ENCODE peak calls at places on chromosomes 4 and X, in six cellular contexts. B, E, J, C, P and D are unnamed samples.

GRCh38 chr4:99574530-99575314 is at the start of gene MTTP:
- DNase-seq in C (no peak), P (no peak), J (no peak), E (no peak), B (no peak), D (no peak)

GRCh38 chr4:8771258-8771590 is 100.4 kb downstream of the HMX1 start:
- DNase-seq in B (no peak), C (no peak), J (no peak), E (no peak), P (no peak), D (no peak)

GRCh38 chr4:59341506-59341905 is 1858.6 kb upstream of the ADGRL3 start:
- DNase-seq in E (no peak), C (no peak), B (no peak), J (no peak), P (no peak), D (no peak)

GRCh38 chr4:24730256-24731001 is 64.9 kb upstream of the SOD3 start:
- DNase-seq in B (peak), C (no peak), P (no peak), J (no peak), E (no peak), D (peak)

GRCh38 chr4:147009875-147010274 is 64.2 kb upstream of the TTC29 start:
- DNase-seq in E (no peak), C (no peak), B (no peak), P (no peak), J (no peak), D (no peak)

GRCh38 chr4:181835348-181835747 is 407.9 kb upstream of the TENM3 start:
- DNase-seq in B (no peak), C (no peak), E (no peak), J (no peak), P (no peak), D (no peak)

GRCh38 chr4:156686120-156686519 is 285.5 kb downstream of the PDGFC start:
- DNase-seq in C (no peak), P (no peak), E (no peak), B (no peak), J (no peak), D (no peak)

GRCh38 chr4:169658196-169658595 is 37.8 kb downstream of the CLCN3 start:
- DNase-seq in B (no peak), C (no peak), P (no peak), E (no peak), J (no peak), D (no peak)

GRCh38 chr4:152265149-152265621 is 270.7 kb downstream of the FBXW7 start:
- DNase-seq in P (no peak), J (peak), B (no peak), E (no peak), C (peak), D (no peak)

GRCh38 chrX:119753639-119754257 is 4.6 kb upstream of the SOWAHD start:
- DNase-seq in B (peak), J (no peak), P (no peak), E (peak), C (no peak), D (no peak)

GRCh38 chr4:70183168-70183939 is 12.2 kb upstream of the ODAM start:
- DNase-seq in J (peak), B (peak), P (no peak), C (peak), E (peak), D (no peak)

GRCh38 chr4:94127707-94128328 is 79.8 kb upstream of the SMARCAD1 start:
- DNase-seq in C (no peak), J (peak), E (peak), B (no peak), P (no peak), D (no peak)

GRCh38 chrX:49930046-49930445 is 7.7 kb downstream of the CLCN5 start:
- DNase-seq in J (no peak), E (no peak), B (no peak), C (no peak), P (no peak), D (no peak)

GRCh38 chr4:78710536-78710935 is 65.6 kb upstream of the BMP2K start:
- DNase-seq in P (no peak), J (no peak), E (no peak), B (no peak), C (no peak), D (no peak)

GRCh38 chr4:15339732-15340131 is 88.1 kb upstream of the C1QTNF7 start:
- DNase-seq in B (no peak), J (no peak), E (no peak), C (no peak), P (no peak), D (no peak)

GRCh38 chrX:118839334-118839958 is 15.8 kb downstream of the ZCCHC12 start:
- DNase-seq in P (peak), J (peak), B (peak), E (peak), C (peak), D (peak)

GRCh38 chrX:140337263-140337662 is 167.6 kb downstream of the SOX3 start:
- DNase-seq in J (no peak), C (no peak), P (no peak), B (no peak), E (no peak), D (no peak)

GRCh38 chrX:71181558-71181909 is 36.9 kb downstream of the NLGN3 start:
- DNase-seq in C (no peak), E (no peak), J (no peak), P (peak), B (peak), D (no peak)

GRCh38 chr4:185608223-185608622 is 72.9 kb upstream of the PDLIM3 start:
- DNase-seq in E (no peak), B (no peak), J (no peak), C (no peak), P (no peak), D (no peak)

GRCh38 chrX:52576946-52577345 is 60.1 kb upstream of the XAGE1B start:
- DNase-seq in C (no peak), J (no peak), P (no peak), E (no peak), B (peak), D (no peak)

GRCh38 chrX:100635989-100636320 is 651 bp downstream of the TSPAN6 start:
- DNase-seq in C (no peak), P (no peak), B (no peak), J (no peak), E (no peak), D (no peak)

GRCh38 chr4:173243321-173243720 is 74.7 kb downstream of the GALNT7 start:
- DNase-seq in J (peak), E (no peak), C (no peak), P (no peak), B (no peak), D (no peak)

GRCh38 chrX:13502590-13502989 is 66.8 kb upstream of the EGFL6 start:
- DNase-seq in E (no peak), J (no peak), P (no peak), B (no peak), C (no peak), D (no peak)

GRCh38 chr4:153223935-153224334 is 19.7 kb downstream of the TRIM2 start:
- DNase-seq in B (no peak), P (no peak), E (no peak), J (no peak), C (no peak), D (no peak)

GRCh38 chr4:116838609-116839008 is 246.8 kb downstream of the TRAM1L1 start:
- DNase-seq in B (no peak), J (no peak), E (no peak), P (no peak), C (no peak), D (no peak)

GRCh38 chr4:1365271-1366178 is 18.5 kb downstream of the UVSSA start:
- DNase-seq in E (no peak), C (peak), J (no peak), B (peak), P (peak), D (no peak)

GRCh38 chr4:139589619-139590018 is 33.6 kb upstream of the SETD7 start:
- DNase-seq in J (no peak), C (no peak), E (no peak), B (no peak), P (no peak), D (peak)

GRCh38 chr4:87718221-87718620 is 68.1 kb downstream of the DMP1 start:
- DNase-seq in J (no peak), C (no peak), B (no peak), E (no peak), P (no peak), D (peak)

GRCh38 chrX:128458888-128459287 is 406.7 kb upstream of the ACTRT1 start:
- DNase-seq in P (no peak), B (no peak), J (no peak), C (no peak), E (no peak), D (no peak)

DNA sequence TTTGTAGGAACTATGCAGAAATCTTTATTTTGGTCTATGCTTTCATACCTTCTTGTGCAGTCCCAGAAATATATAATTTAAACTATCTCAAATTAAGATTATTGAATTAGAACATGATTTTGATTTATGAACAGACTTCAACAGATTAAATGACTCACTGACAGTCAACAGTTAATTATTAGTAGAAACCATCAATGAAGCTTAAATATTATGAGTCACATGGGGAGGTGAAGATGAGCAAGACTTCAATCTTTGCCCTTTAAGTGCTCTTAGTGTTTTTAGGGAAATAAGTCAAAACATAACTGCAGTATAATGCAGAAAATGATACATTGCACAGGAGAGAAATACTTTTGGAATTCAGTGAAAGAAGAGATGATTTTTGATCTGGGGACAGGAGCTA is 81.5 kb upstream of the BMP3 start:
- DNase-seq in E (no peak), P (no peak), J (no peak), B (no peak), C (no peak), D (no peak)
- TF ChIP-seq POLR2A in E (no peak), P (no peak), J (no peak), B (no peak), C (no peak), D (no peak)

DNA sequence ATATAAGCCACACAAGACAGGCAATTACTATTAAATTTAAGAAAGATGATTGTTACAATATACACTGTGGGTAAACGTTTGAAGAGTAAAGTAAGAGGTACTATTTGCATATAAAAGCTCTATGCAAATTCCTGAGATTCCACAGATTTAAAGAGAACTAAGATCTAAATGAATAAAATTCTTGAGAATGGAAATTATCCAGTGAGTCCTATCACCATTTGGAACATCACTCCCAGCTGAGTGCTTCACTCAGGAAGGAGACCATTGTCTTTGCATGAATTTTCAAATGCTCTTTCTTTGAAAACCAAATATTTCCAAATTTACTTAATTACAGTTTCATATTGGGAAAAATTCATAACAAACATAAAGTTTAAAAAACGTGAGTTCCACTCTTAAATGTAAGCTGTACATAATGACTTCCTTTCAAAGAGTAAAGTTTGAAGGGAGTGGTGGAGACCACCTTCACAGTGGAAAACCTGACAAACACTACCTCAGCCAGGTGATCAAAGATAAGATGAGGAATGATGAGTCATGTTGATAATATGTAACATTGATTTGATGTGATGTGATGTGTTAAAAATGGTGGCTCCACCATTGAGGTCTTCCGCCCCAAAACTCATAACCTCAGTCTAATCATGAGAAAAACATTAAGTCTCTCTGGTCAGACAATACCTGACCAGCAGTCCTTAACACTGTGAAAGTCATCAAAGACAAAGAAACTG is 159.9 kb downstream of the BANK1 start:
- DNase-seq in B (no peak), P (no peak), E (no peak), J (no peak), C (no peak), D (no peak)
- H3K27ac ChIP-seq in B (no peak), P (no peak), E (no peak), J (no peak), C (no peak), D (no peak)

GRCh38 chr4:7397206-7398103 is 37.3 kb downstream of the PSAPL1 start:
- DNase-seq in E (no peak), J (no peak), P (no peak), B (no peak), C (no peak), D (no peak)

GRCh38 chr4:7396186-7396585 is 38.5 kb downstream of the PSAPL1 start:
- DNase-seq in E (no peak), P (no peak), B (no peak), J (no peak), C (no peak), D (no peak)

GRCh38 chr4:7399433-7400234 is 35.1 kb downstream of the PSAPL1 start:
- DNase-seq in C (peak), J (no peak), P (no peak), E (no peak), B (no peak), D (no peak)

GRCh38 chr4:7398788-7399432 is 35.8 kb downstream of the PSAPL1 start:
- DNase-seq in E (no peak), J (no peak), B (no peak), P (no peak), C (peak), D (no peak)

DNA sequence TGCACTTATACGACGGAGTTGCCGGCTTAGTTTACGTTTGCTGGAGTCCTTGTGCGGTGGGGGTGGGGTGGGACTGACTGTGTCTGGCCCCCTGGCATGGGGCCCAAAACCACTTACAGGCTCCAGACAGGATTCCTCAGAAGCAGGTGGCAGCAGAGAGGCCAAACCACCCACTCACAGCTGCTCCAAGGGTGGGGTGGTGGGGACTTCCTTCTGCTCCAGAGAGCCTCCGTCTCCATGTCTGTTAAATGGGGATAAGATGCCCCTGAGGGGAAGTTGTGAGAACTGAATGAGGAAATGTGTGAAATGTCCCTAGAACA is 36.7 kb downstream of the PSAPL1 start:
- DNase-seq in B (peak), E (no peak), P (peak), C (no peak), J (no peak), D (no peak)
- TF ChIP-seq EP300 in B (no peak), E (no peak), P (no peak), C (no peak), J (no peak), D (no peak)

GRCh38 chr4:186726440-186727148 is 2.9 kb upstream of the FAT1 start:
- DNase-seq in P (peak), B (peak), C (peak), E (peak), J (peak), D (peak)

GRCh38 chr4:186724861-186725419 is 1.3 kb upstream of the FAT1 start:
- DNase-seq in E (no peak), J (no peak), B (no peak), P (peak), C (no peak), D (peak)

GRCh38 chr4:186724048-186724860 is 598 bp upstream of the FAT1 start:
- DNase-seq in C (peak), E (peak), J (peak), B (peak), P (peak), D (no peak)

GRCh38 chr4:186726150-186726439 is 2.4 kb upstream of the FAT1 start:
- DNase-seq in B (no peak), J (peak), P (peak), C (no peak), E (no peak), D (no peak)

DNA sequence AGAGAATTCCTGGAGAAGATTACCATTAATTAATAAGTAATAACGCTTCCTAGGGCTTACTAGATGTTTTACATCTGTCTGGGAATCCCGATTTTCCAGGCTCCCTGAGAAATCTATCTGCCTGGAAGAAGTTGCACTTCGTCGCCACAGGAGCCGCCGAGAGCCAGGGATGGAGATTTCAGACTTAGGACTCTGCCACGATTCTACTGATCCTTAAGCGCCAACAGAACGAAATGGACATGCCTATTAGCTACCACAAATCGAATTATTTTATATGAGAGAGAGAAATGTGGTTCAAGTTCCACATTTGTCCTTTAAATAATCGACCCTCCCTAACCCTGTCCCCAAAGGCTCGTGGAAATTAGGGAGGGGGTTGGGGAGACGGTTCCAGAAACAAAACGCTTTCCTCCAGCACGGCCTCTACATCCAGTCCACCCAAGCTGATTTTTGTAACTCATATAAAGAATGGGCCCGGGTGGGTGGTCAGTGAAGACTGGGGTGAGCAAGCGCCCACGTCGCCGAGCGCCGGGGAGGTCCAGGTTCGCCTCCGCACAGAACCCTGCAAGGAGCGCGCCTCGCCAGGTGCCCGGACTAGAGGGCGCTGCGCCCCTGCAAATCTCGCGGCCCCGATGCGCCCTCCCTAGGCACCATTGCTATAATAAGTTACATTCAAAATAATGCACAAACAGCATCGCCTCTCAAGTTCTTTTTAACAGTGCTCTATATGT is 1.9 kb upstream of the FAT1 start:
- DNase-seq in C (peak), J (peak), E (peak), P (peak), B (peak), D (peak)
- TF ChIP-seq POLR2A in C (no peak), J (no peak), E (no peak), P (no peak), B (no peak), D (no peak)

GRCh38 chrX:15373986-15374385 is 10.2 kb downstream of the VEGFD start:
- DNase-seq in E (no peak), C (no peak), P (no peak), J (no peak), B (no peak), D (no peak)
- H3K27ac ChIP-seq in E (no peak), C (no peak), P (no peak), J (no peak), B (no peak), D (no peak)